ENCODE peak calls at places on chromosome X, in seven cellular contexts. One of them, this sample, is unnamed.

GRCh38 chrX:19630776-19631707 is 115.7 kb upstream of the MAP3K15 start:
- DNase-seq in ACHN: no peak
- DNase-seq in D341Med: no peak
- DNase-seq in lower leg skin: no peak
- DNase-seq in HTR-8/SVneo: no peak
- DNase-seq in posterior cingulate gyrus: no peak
- DNase-seq in NCI-H69: no peak
- DNase-seq in this sample: peak

GRCh38 chrX:121754301-121754700 is 706.9 kb downstream of the GLUD2 start:
- DNase-seq in ACHN: no peak
- DNase-seq in D341Med: no peak
- DNase-seq in lower leg skin: no peak
- DNase-seq in HTR-8/SVneo: no peak
- DNase-seq in posterior cingulate gyrus: no peak
- DNase-seq in NCI-H69: no peak
- DNase-seq in this sample: no peak

GRCh38 chrX:136203438-136203837 is 47.8 kb downstream of the MAP7D3 start:
- DNase-seq in ACHN: no peak
- DNase-seq in D341Med: no peak
- DNase-seq in lower leg skin: no peak
- DNase-seq in HTR-8/SVneo: no peak
- DNase-seq in posterior cingulate gyrus: no peak
- DNase-seq in NCI-H69: no peak
- DNase-seq in this sample: no peak

GRCh38 chrX:118644378-118644777 is 83.0 kb upstream of the IL13RA1 start:
- DNase-seq in ACHN: peak
- DNase-seq in D341Med: no peak
- DNase-seq in lower leg skin: no peak
- DNase-seq in HTR-8/SVneo: no peak
- DNase-seq in posterior cingulate gyrus: no peak
- DNase-seq in NCI-H69: peak
- DNase-seq in this sample: peak

GRCh38 chrX:27575565-27575964 is 14.6 kb upstream of the DCAF8L2 start:
- DNase-seq in ACHN: no peak
- DNase-seq in D341Med: no peak
- DNase-seq in lower leg skin: no peak
- DNase-seq in HTR-8/SVneo: no peak
- DNase-seq in posterior cingulate gyrus: no peak
- DNase-seq in NCI-H69: no peak
- DNase-seq in this sample: no peak

GRCh38 chrX:18426004-18426320 is 554 bp downstream of the CDKL5 start:
- DNase-seq in ACHN: no peak
- DNase-seq in D341Med: peak
- DNase-seq in lower leg skin: no peak
- DNase-seq in HTR-8/SVneo: no peak
- DNase-seq in posterior cingulate gyrus: no peak
- DNase-seq in NCI-H69: peak
- DNase-seq in this sample: peak

GRCh38 chrX:8919801-8920200 is 114.1 kb downstream of the FAM9B start:
- DNase-seq in ACHN: no peak
- DNase-seq in D341Med: no peak
- DNase-seq in lower leg skin: no peak
- DNase-seq in HTR-8/SVneo: no peak
- DNase-seq in posterior cingulate gyrus: no peak
- DNase-seq in NCI-H69: no peak
- DNase-seq in this sample: no peak

GRCh38 chrX:129689881-129690280 is 35.1 kb upstream of the APLN start:
- DNase-seq in ACHN: no peak
- DNase-seq in D341Med: no peak
- DNase-seq in lower leg skin: no peak
- DNase-seq in HTR-8/SVneo: no peak
- DNase-seq in posterior cingulate gyrus: no peak
- DNase-seq in NCI-H69: no peak
- DNase-seq in this sample: no peak

GRCh38 chrX:150934453-150934852 is 36.0 kb upstream of the CD99L2 start:
- DNase-seq in ACHN: peak
- DNase-seq in D341Med: no peak
- DNase-seq in lower leg skin: no peak
- DNase-seq in HTR-8/SVneo: peak
- DNase-seq in posterior cingulate gyrus: peak
- DNase-seq in NCI-H69: peak
- DNase-seq in this sample: peak

GRCh38 chrX:49228185-49228584 is 5.0 kb downstream of the CACNA1F start:
- DNase-seq in ACHN: no peak
- DNase-seq in D341Med: no peak
- DNase-seq in lower leg skin: no peak
- DNase-seq in HTR-8/SVneo: no peak
- DNase-seq in posterior cingulate gyrus: no peak
- DNase-seq in NCI-H69: no peak
- DNase-seq in this sample: no peak

GRCh38 chrX:75086731-75087195 is 69.3 kb downstream of the ABCB7 start:
- DNase-seq in ACHN: peak
- DNase-seq in D341Med: no peak
- DNase-seq in lower leg skin: no peak
- DNase-seq in HTR-8/SVneo: no peak
- DNase-seq in posterior cingulate gyrus: no peak
- DNase-seq in NCI-H69: no peak
- DNase-seq in this sample: peak

GRCh38 chrX:155535866-155536265 is 76.9 kb downstream of the TMLHE start:
- DNase-seq in ACHN: no peak
- DNase-seq in D341Med: no peak
- DNase-seq in lower leg skin: no peak
- DNase-seq in HTR-8/SVneo: no peak
- DNase-seq in posterior cingulate gyrus: no peak
- DNase-seq in NCI-H69: no peak
- DNase-seq in this sample: no peak

This sample was measured in DMS53.